ENCODE peak calls at places on chromosomes 3 and 15, in five cellular contexts. One of them, this sample, is unnamed.

GRCh38 chr3:103644450-103644849 is 1209.6 kb downstream of the ZPLD1 start:
- DNase-seq in CD4-positive, alpha-beta T cell: no peak
- DNase-seq in colonic mucosa: no peak
- DNase-seq in Karpas-422: no peak
- DNase-seq in small intestine: no peak
- DNase-seq in this sample: no peak

GRCh38 chr3:69273895-69274294 is 112.0 kb downstream of the FRMD4B start:
- DNase-seq in CD4-positive, alpha-beta T cell: no peak
- DNase-seq in small intestine: no peak
- DNase-seq in colonic mucosa: no peak
- DNase-seq in Karpas-422: no peak
- DNase-seq in this sample: no peak

GRCh38 chr3:150333482-150333881 is 74.6 kb upstream of the TSC22D2 start:
- DNase-seq in Karpas-422: no peak
- DNase-seq in small intestine: no peak
- DNase-seq in colonic mucosa: no peak
- DNase-seq in CD4-positive, alpha-beta T cell: no peak
- DNase-seq in this sample: no peak

GRCh38 chr15:48414015-48414414 is 82.8 kb downstream of the DUT start:
- DNase-seq in CD4-positive, alpha-beta T cell: no peak
- DNase-seq in colonic mucosa: no peak
- DNase-seq in small intestine: no peak
- DNase-seq in Karpas-422: no peak
- DNase-seq in this sample: no peak

GRCh38 chr15:90646662-90647305 is 70.4 kb upstream of the BLM start:
- DNase-seq in colonic mucosa: no peak
- DNase-seq in CD4-positive, alpha-beta T cell: no peak
- DNase-seq in small intestine: no peak
- DNase-seq in Karpas-422: no peak
- DNase-seq in this sample: no peak

GRCh38 chr3:11764931-11765363 is 81.7 kb downstream of the TAMM41 start:
- DNase-seq in Karpas-422: no peak
- DNase-seq in colonic mucosa: no peak
- DNase-seq in CD4-positive, alpha-beta T cell: no peak
- DNase-seq in small intestine: no peak
- DNase-seq in this sample: no peak

GRCh38 chr15:29225534-29226224 is 43.9 kb downstream of the NSMCE3 start:
- DNase-seq in Karpas-422: no peak
- DNase-seq in small intestine: no peak
- DNase-seq in colonic mucosa: no peak
- DNase-seq in CD4-positive, alpha-beta T cell: no peak
- DNase-seq in this sample: no peak

GRCh38 chr3:45612138-45612537 is 17.6 kb downstream of the LIMD1 start:
- DNase-seq in CD4-positive, alpha-beta T cell: no peak
- DNase-seq in small intestine: no peak
- DNase-seq in Karpas-422: no peak
- DNase-seq in colonic mucosa: no peak
- DNase-seq in this sample: no peak

GRCh38 chr15:70504305-70504951 is 258.9 kb downstream of the UACA start:
- DNase-seq in CD4-positive, alpha-beta T cell: no peak
- DNase-seq in small intestine: no peak
- DNase-seq in Karpas-422: peak
- DNase-seq in colonic mucosa: peak
- DNase-seq in this sample: no peak

GRCh38 chr3:85801955-85802354 is 843.2 kb downstream of the CADM2 start:
- DNase-seq in Karpas-422: peak
- DNase-seq in colonic mucosa: no peak
- DNase-seq in CD4-positive, alpha-beta T cell: no peak
- DNase-seq in small intestine: no peak
- DNase-seq in this sample: no peak

GRCh38 chr15:35696767-35697231 is 150.8 kb upstream of the DPH6 start:
- DNase-seq in Karpas-422: no peak
- DNase-seq in CD4-positive, alpha-beta T cell: no peak
- DNase-seq in small intestine: peak
- DNase-seq in colonic mucosa: no peak
- DNase-seq in this sample: no peak

GRCh38 chr15:31308185-31308639 is 18.4 kb upstream of the KLF13 start:
- DNase-seq in CD4-positive, alpha-beta T cell: no peak
- DNase-seq in small intestine: no peak
- DNase-seq in colonic mucosa: no peak
- DNase-seq in Karpas-422: peak
- DNase-seq in this sample: no peak

GRCh38 chr3:4493931-4494806 is 1.0 kb downstream of the ITPR1 start:
- DNase-seq in small intestine: peak
- DNase-seq in CD4-positive, alpha-beta T cell: no peak
- DNase-seq in Karpas-422: peak
- DNase-seq in colonic mucosa: peak
- DNase-seq in this sample: no peak

GRCh38 chr3:107412376-107412775 is 35.1 kb downstream of the CCDC54 start:
- DNase-seq in Karpas-422: peak
- DNase-seq in small intestine: no peak
- DNase-seq in colonic mucosa: no peak
- DNase-seq in CD4-positive, alpha-beta T cell: no peak
- DNase-seq in this sample: no peak

GRCh38 chr15:28911295-28911979 is 25.7 kb downstream of the APBA2 start:
- DNase-seq in small intestine: no peak
- DNase-seq in colonic mucosa: no peak
- DNase-seq in CD4-positive, alpha-beta T cell: no peak
- DNase-seq in Karpas-422: no peak
- DNase-seq in this sample: no peak

GRCh38 chr15:89479173-89479572 is 17.2 kb downstream of the RHCG start:
- DNase-seq in small intestine: no peak
- DNase-seq in CD4-positive, alpha-beta T cell: no peak
- DNase-seq in Karpas-422: no peak
- DNase-seq in colonic mucosa: no peak
- DNase-seq in this sample: no peak

GRCh38 chr15:90838066-90838465 is 30.3 kb upstream of the FURIN start:
- DNase-seq in colonic mucosa: no peak
- DNase-seq in CD4-positive, alpha-beta T cell: peak
- DNase-seq in Karpas-422: peak
- DNase-seq in small intestine: peak
- DNase-seq in this sample: peak

GRCh38 chr3:169812844-169813677 is at the start of the genes LRRC34 and LRRIQ4:
- DNase-seq in Karpas-422: peak
- DNase-seq in small intestine: peak
- DNase-seq in colonic mucosa: peak
- DNase-seq in CD4-positive, alpha-beta T cell: peak
- DNase-seq in this sample: peak

GRCh38 chr3:119695480-119695879 is 7.3 kb upstream of the CFAP91 start:
- DNase-seq in small intestine: no peak
- DNase-seq in CD4-positive, alpha-beta T cell: no peak
- DNase-seq in colonic mucosa: no peak
- DNase-seq in Karpas-422: peak
- DNase-seq in this sample: no peak

GRCh38 chr3:32420138-32420981 is 28.7 kb downstream of the CMTM7 start:
- DNase-seq in Karpas-422: no peak
- DNase-seq in CD4-positive, alpha-beta T cell: no peak
- DNase-seq in small intestine: no peak
- DNase-seq in colonic mucosa: peak
- DNase-seq in this sample: no peak
- H3K27ac ChIP-seq in Karpas-422: no peak
- H3K27ac ChIP-seq in CD4-positive, alpha-beta T cell: peak
- H3K27ac ChIP-seq in small intestine: peak
- H3K27ac ChIP-seq in colonic mucosa: peak
- H3K27ac ChIP-seq in this sample: peak

GRCh38 chr3:159803444-159803843 is 185.2 kb upstream of the IL12A start:
- DNase-seq in colonic mucosa: no peak
- DNase-seq in small intestine: no peak
- DNase-seq in CD4-positive, alpha-beta T cell: no peak
- DNase-seq in Karpas-422: no peak
- DNase-seq in this sample: no peak

GRCh38 chr3:159798951-159799350 is 189.7 kb upstream of the IL12A start:
- DNase-seq in Karpas-422: no peak
- DNase-seq in colonic mucosa: no peak
- DNase-seq in CD4-positive, alpha-beta T cell: no peak
- DNase-seq in small intestine: no peak
- DNase-seq in this sample: no peak

GRCh38 chr3:159797771-159798170 is 190.9 kb upstream of the IL12A start:
- DNase-seq in CD4-positive, alpha-beta T cell: no peak
- DNase-seq in colonic mucosa: no peak
- DNase-seq in small intestine: no peak
- DNase-seq in Karpas-422: no peak
- DNase-seq in this sample: no peak

GRCh38 chr3:159802864-159803263 is 185.8 kb upstream of the IL12A start:
- DNase-seq in small intestine: no peak
- DNase-seq in colonic mucosa: no peak
- DNase-seq in CD4-positive, alpha-beta T cell: no peak
- DNase-seq in Karpas-422: no peak
- DNase-seq in this sample: no peak

GRCh38 chr3:159800434-159801121 is 188.1 kb upstream of the IL12A start:
- DNase-seq in colonic mucosa: no peak
- DNase-seq in Karpas-422: no peak
- DNase-seq in small intestine: no peak
- DNase-seq in CD4-positive, alpha-beta T cell: no peak
- DNase-seq in this sample: no peak
- H3K27ac ChIP-seq in colonic mucosa: no peak
- H3K27ac ChIP-seq in Karpas-422: no peak
- H3K27ac ChIP-seq in small intestine: no peak
- H3K27ac ChIP-seq in CD4-positive, alpha-beta T cell: no peak
- H3K27ac ChIP-seq in this sample: no peak

DNA sequence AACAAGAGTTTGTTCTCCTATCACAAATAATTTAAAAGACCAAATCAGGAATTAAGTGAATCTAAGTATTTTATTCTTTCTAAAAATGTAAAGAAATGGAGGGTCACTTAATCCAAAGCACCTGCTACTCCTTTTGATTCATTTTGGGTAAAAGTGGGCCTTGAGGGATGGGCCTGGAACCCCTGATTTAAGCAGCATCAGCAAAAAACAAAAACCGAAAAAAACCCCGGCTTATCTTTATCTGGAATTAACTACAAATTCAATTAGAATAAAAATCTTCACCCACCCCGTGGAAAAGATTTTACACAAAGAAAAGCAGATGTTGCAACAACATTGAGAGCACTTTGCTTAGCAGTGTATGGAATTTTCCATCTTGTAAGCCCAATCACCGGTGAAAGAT is 1018.2 kb downstream of the MCTP2 start:
- DNase-seq in colonic mucosa: no peak
- DNase-seq in CD4-positive, alpha-beta T cell: no peak
- DNase-seq in small intestine: no peak
- DNase-seq in Karpas-422: no peak
- DNase-seq in this sample: no peak
- H3K27ac ChIP-seq in colonic mucosa: no peak
- H3K27ac ChIP-seq in CD4-positive, alpha-beta T cell: no peak
- H3K27ac ChIP-seq in small intestine: no peak
- H3K27ac ChIP-seq in Karpas-422: no peak
- H3K27ac ChIP-seq in this sample: no peak

DNA sequence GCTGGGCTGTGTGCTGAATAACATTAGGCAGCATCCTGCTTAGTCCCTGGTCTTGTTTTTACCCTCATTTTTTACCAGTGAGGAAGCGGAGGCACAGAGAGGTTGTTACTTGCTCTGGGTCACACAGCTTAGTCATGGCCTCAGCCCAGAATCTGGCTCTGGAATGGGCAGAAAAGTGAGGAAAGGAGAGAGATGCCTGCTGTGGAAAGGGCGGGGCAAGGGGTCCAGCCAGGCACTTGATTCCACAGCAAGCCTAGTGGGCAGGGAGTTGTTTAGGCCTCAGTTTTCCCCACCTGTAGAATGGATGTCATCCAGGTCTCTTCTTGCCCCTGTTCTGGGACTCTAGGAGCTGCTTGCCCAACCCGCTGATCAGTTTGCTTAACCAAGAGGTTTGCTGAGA is 35.9 kb downstream of the SLC6A6 start:
- DNase-seq in colonic mucosa: no peak
- DNase-seq in small intestine: no peak
- DNase-seq in Karpas-422: no peak
- DNase-seq in CD4-positive, alpha-beta T cell: no peak
- DNase-seq in this sample: no peak
- H3K27ac ChIP-seq in colonic mucosa: no peak
- H3K27ac ChIP-seq in small intestine: no peak
- H3K27ac ChIP-seq in Karpas-422: peak
- H3K27ac ChIP-seq in CD4-positive, alpha-beta T cell: no peak
- H3K27ac ChIP-seq in this sample: no peak

GRCh38 chr3:50258979-50259378 is 10.0 kb upstream of the SEMA3B start:
- DNase-seq in small intestine: no peak
- DNase-seq in colonic mucosa: no peak
- DNase-seq in Karpas-422: no peak
- DNase-seq in CD4-positive, alpha-beta T cell: no peak
- DNase-seq in this sample: no peak

GRCh38 chr3:50259432-50260026 is 9.4 kb upstream of the SEMA3B start:
- DNase-seq in CD4-positive, alpha-beta T cell: no peak
- DNase-seq in colonic mucosa: no peak
- DNase-seq in Karpas-422: no peak
- DNase-seq in small intestine: no peak
- DNase-seq in this sample: no peak

GRCh38 chr3:50257990-50258389 is 11.0 kb upstream of the SEMA3B start:
- DNase-seq in Karpas-422: no peak
- DNase-seq in small intestine: no peak
- DNase-seq in colonic mucosa: no peak
- DNase-seq in CD4-positive, alpha-beta T cell: no peak
- DNase-seq in this sample: no peak

GRCh38 chr3:50255251-50255615 is 13.7 kb upstream of the SEMA3B start:
- DNase-seq in colonic mucosa: no peak
- DNase-seq in small intestine: no peak
- DNase-seq in CD4-positive, alpha-beta T cell: no peak
- DNase-seq in Karpas-422: no peak
- DNase-seq in this sample: no peak

GRCh38 chr3:50256978-50257890 is 11.7 kb upstream of the SEMA3B start:
- DNase-seq in Karpas-422: peak
- DNase-seq in CD4-positive, alpha-beta T cell: no peak
- DNase-seq in small intestine: peak
- DNase-seq in colonic mucosa: peak
- DNase-seq in this sample: peak
- H3K27ac ChIP-seq in Karpas-422: no peak
- H3K27ac ChIP-seq in CD4-positive, alpha-beta T cell: no peak
- H3K27ac ChIP-seq in small intestine: no peak
- H3K27ac ChIP-seq in colonic mucosa: no peak
- H3K27ac ChIP-seq in this sample: no peak

GRCh38 chr3:19485267-19485666 is 337.0 kb downstream of the KCNH8 start:
- DNase-seq in CD4-positive, alpha-beta T cell: no peak
- DNase-seq in colonic mucosa: no peak
- DNase-seq in small intestine: no peak
- DNase-seq in Karpas-422: no peak
- DNase-seq in this sample: no peak

GRCh38 chr3:19487386-19487785 is 339.1 kb downstream of the KCNH8 start:
- DNase-seq in small intestine: no peak
- DNase-seq in colonic mucosa: no peak
- DNase-seq in CD4-positive, alpha-beta T cell: no peak
- DNase-seq in Karpas-422: no peak
- DNase-seq in this sample: no peak

GRCh38 chr3:19489936-19490335 is 341.6 kb downstream of the KCNH8 start:
- DNase-seq in small intestine: no peak
- DNase-seq in colonic mucosa: no peak
- DNase-seq in CD4-positive, alpha-beta T cell: no peak
- DNase-seq in Karpas-422: no peak
- DNase-seq in this sample: no peak
- H3K27ac ChIP-seq in small intestine: no peak
- H3K27ac ChIP-seq in colonic mucosa: no peak
- H3K27ac ChIP-seq in CD4-positive, alpha-beta T cell: no peak
- H3K27ac ChIP-seq in Karpas-422: no peak
- H3K27ac ChIP-seq in this sample: no peak

This sample was measured in CD4-positive, CD25-positive, alpha-beta regulatory T cell.